ENCODE peak calls at places on chromosomes 13 and 19, in five cellular contexts. One of them, this sample, is unnamed.

GRCh38 chr19:2549701-2550191 is 73.8 kb downstream of the GADD45B start:
- DNase-seq in mucosa of descending colon: peak
- DNase-seq in neural crest cell: no peak
- DNase-seq in IMR-90: peak
- DNase-seq in ovary: no peak
- DNase-seq in this sample: no peak

GRCh38 chr13:48232420-48233096 is 448 bp upstream of the ITM2B start:
- DNase-seq in neural crest cell: no peak
- DNase-seq in ovary: no peak
- DNase-seq in mucosa of descending colon: no peak
- DNase-seq in IMR-90: no peak
- DNase-seq in this sample: peak

GRCh38 chr13:31322025-31322424 is 122.2 kb downstream of the B3GLCT start:
- DNase-seq in neural crest cell: no peak
- DNase-seq in ovary: no peak
- DNase-seq in mucosa of descending colon: no peak
- DNase-seq in IMR-90: peak
- DNase-seq in this sample: peak

GRCh38 chr13:98447881-98448641 is 128.8 kb downstream of the STK24 start:
- DNase-seq in mucosa of descending colon: no peak
- DNase-seq in ovary: peak
- DNase-seq in neural crest cell: peak
- DNase-seq in IMR-90: no peak
- DNase-seq in this sample: peak

GRCh38 chr13:75691183-75691582 is 55.1 kb downstream of the LMO7 start:
- DNase-seq in ovary: no peak
- DNase-seq in mucosa of descending colon: no peak
- DNase-seq in neural crest cell: no peak
- DNase-seq in IMR-90: peak
- DNase-seq in this sample: peak

GRCh38 chr19:29483641-29483920 is 42.2 kb upstream of the VSTM2B start:
- DNase-seq in neural crest cell: no peak
- DNase-seq in ovary: no peak
- DNase-seq in IMR-90: no peak
- DNase-seq in mucosa of descending colon: no peak
- DNase-seq in this sample: no peak

GRCh38 chr19:1134431-1134830 is 30.6 kb downstream of the GPX4 start:
- DNase-seq in neural crest cell: no peak
- DNase-seq in mucosa of descending colon: no peak
- DNase-seq in IMR-90: no peak
- DNase-seq in ovary: no peak
- DNase-seq in this sample: peak

GRCh38 chr13:110331362-110331761 is 24.3 kb downstream of the COL4A2 start:
- DNase-seq in mucosa of descending colon: no peak
- DNase-seq in neural crest cell: no peak
- DNase-seq in IMR-90: peak
- DNase-seq in ovary: peak
- DNase-seq in this sample: no peak

GRCh38 chr13:111858571-111858970 is 208.4 kb upstream of the SOX1 start:
- DNase-seq in ovary: no peak
- DNase-seq in IMR-90: no peak
- DNase-seq in neural crest cell: no peak
- DNase-seq in mucosa of descending colon: no peak
- DNase-seq in this sample: no peak

GRCh38 chr19:14166448-14166847 is 30.1 kb upstream of the ASF1B start:
- DNase-seq in IMR-90: no peak
- DNase-seq in neural crest cell: no peak
- DNase-seq in ovary: no peak
- DNase-seq in mucosa of descending colon: no peak
- DNase-seq in this sample: no peak

GRCh38 chr13:113155201-113155600 is 3.2 kb upstream of the PROZ start:
- DNase-seq in ovary: no peak
- DNase-seq in neural crest cell: no peak
- DNase-seq in mucosa of descending colon: no peak
- DNase-seq in IMR-90: no peak
- DNase-seq in this sample: no peak
- TF ChIP-seq CTCF in ovary: no peak
- TF ChIP-seq CTCF in neural crest cell: no peak
- TF ChIP-seq CTCF in mucosa of descending colon: no peak
- TF ChIP-seq CTCF in IMR-90: no peak
- TF ChIP-seq CTCF in this sample: no peak

GRCh38 chr19:49809155-49809986 is 3.7 kb downstream of the FUZ start:
- DNase-seq in ovary: peak
- DNase-seq in neural crest cell: peak
- DNase-seq in IMR-90: no peak
- DNase-seq in mucosa of descending colon: peak
- DNase-seq in this sample: no peak
- TF ChIP-seq CTCF in ovary: no peak
- TF ChIP-seq CTCF in neural crest cell: no peak
- TF ChIP-seq CTCF in IMR-90: no peak
- TF ChIP-seq CTCF in mucosa of descending colon: no peak
- TF ChIP-seq CTCF in this sample: no peak

GRCh38 chr19:35644206-35644986 is 2.9 kb downstream of the ETV2 start:
- DNase-seq in neural crest cell: peak
- DNase-seq in IMR-90: peak
- DNase-seq in ovary: peak
- DNase-seq in mucosa of descending colon: peak
- DNase-seq in this sample: peak
- TF ChIP-seq CTCF in neural crest cell: no peak
- TF ChIP-seq CTCF in IMR-90: no peak
- TF ChIP-seq CTCF in ovary: no peak
- TF ChIP-seq CTCF in mucosa of descending colon: no peak
- TF ChIP-seq CTCF in this sample: no peak

GRCh38 chr13:26624572-26624971 is 67.1 kb downstream of the WASF3 start:
- DNase-seq in mucosa of descending colon: no peak
- DNase-seq in IMR-90: no peak
- DNase-seq in ovary: no peak
- DNase-seq in neural crest cell: no peak
- DNase-seq in this sample: no peak

GRCh38 chr13:26623125-26623524 is 65.6 kb downstream of the WASF3 start:
- DNase-seq in neural crest cell: no peak
- DNase-seq in mucosa of descending colon: no peak
- DNase-seq in IMR-90: no peak
- DNase-seq in ovary: no peak
- DNase-seq in this sample: no peak

GRCh38 chr13:26629260-26629659 is 71.8 kb downstream of the WASF3 start:
- DNase-seq in neural crest cell: no peak
- DNase-seq in mucosa of descending colon: no peak
- DNase-seq in ovary: no peak
- DNase-seq in IMR-90: no peak
- DNase-seq in this sample: peak

DNA sequence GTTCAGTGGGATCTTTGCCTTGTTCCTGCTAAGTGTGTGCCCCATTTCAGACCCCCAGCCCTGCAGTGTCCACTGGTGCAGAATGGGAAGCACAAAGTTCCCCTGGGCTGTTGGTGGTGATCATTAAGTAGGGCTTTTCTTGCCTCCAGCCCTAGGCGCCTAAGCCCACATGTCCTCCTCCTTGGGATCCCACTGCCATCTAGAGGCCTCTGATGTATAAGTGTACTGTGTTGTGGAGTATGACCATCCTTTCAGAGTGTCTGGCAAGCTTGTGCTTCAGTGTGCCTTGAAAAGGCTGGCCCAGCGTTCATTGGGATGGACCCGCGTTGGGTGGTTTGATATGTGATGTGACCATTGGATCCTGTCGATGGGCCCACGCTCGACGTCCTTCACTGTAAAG is 71.2 kb downstream of the WASF3 start:
- DNase-seq in mucosa of descending colon: no peak
- DNase-seq in neural crest cell: no peak
- DNase-seq in IMR-90: peak
- DNase-seq in ovary: no peak
- DNase-seq in this sample: peak
- TF ChIP-seq CTCF in mucosa of descending colon: no peak
- TF ChIP-seq CTCF in neural crest cell: no peak
- TF ChIP-seq CTCF in IMR-90: peak
- TF ChIP-seq CTCF in ovary: no peak
- TF ChIP-seq CTCF in this sample: peak

GRCh38 chr13:104318121-104318520 is 1251.9 kb upstream of the SLC10A2 start:
- DNase-seq in IMR-90: peak
- DNase-seq in neural crest cell: no peak
- DNase-seq in ovary: no peak
- DNase-seq in mucosa of descending colon: no peak
- DNase-seq in this sample: peak
- TF ChIP-seq CTCF in IMR-90: peak
- TF ChIP-seq CTCF in neural crest cell: peak
- TF ChIP-seq CTCF in ovary: no peak
- TF ChIP-seq CTCF in mucosa of descending colon: no peak
- TF ChIP-seq CTCF in this sample: peak

This sample was measured in bronchial epithelial cell.